ENCODE peak calls at places on chromosome 19, in six cellular contexts. E is cardiac muscle cell, O is cardiac fibroblast, J is fibroblast of lung, S is Calu3, V is osteoblast. K is an unnamed sample.

GRCh38 chr19:7255119-7255518 is 39.1 kb downstream of the INSR start:
- DNase-seq in J (no peak), E (no peak), V (no peak), O (no peak), S (no peak), K (no peak)

GRCh38 chr19:5907216-5907615 is 2.5 kb downstream of the VMAC start:
- DNase-seq in O (no peak), E (no peak), V (no peak), S (no peak), J (no peak), K (no peak)

GRCh38 chr19:6210721-6211600 is 68.8 kb downstream of the MLLT1 start:
- DNase-seq in O (no peak), V (peak; percentile 77), E (no peak), J (no peak), S (no peak), K (no peak)

GRCh38 chr19:14472202-14472961 is 2.8 kb downstream of the PTGER1 start:
- DNase-seq in E (peak; percentile 79), V (peak; percentile 99), S (peak; percentile 69), O (peak; percentile 67), J (no peak), K (peak; percentile 38)

GRCh38 chr19:45972944-45973525 is 630 bp downstream of the NOVA2 start:
- DNase-seq in J (no peak), V (peak; percentile 63), S (no peak), E (no peak), O (no peak), K (no peak)

GRCh38 chr19:30323904-30324303 is 48.3 kb upstream of the ZNF536 start:
- DNase-seq in J (no peak), O (no peak), E (no peak), V (no peak), S (no peak), K (no peak)

GRCh38 chr19:29663861-29664752 is 1.2 kb upstream of the PLEKHF1 start:
- DNase-seq in S (no peak), J (peak; percentile 56), O (no peak), E (no peak), V (peak; percentile 72), K (no peak)

GRCh38 chr19:40163541-40164129 is 27.6 kb upstream of the MAP3K10 start:
- DNase-seq in O (no peak), E (no peak), S (no peak), V (no peak), J (no peak), K (no peak)

GRCh38 chr19:7413629-7414028 is 64.9 kb downstream of the ARHGEF18 start:
- DNase-seq in J (no peak), E (no peak), O (no peak), S (no peak), V (no peak), K (no peak)

GRCh38 chr19:47518139-47518538 is 3.3 kb upstream of the NAPA start:
- DNase-seq in E (no peak), O (no peak), S (no peak), V (peak; percentile 74), J (peak; percentile 49), K (no peak)

GRCh38 chr19:48033604-48034003 is 10.3 kb downstream of the CABP5 start:
- DNase-seq in S (no peak), J (no peak), O (no peak), V (no peak), E (no peak), K (no peak)

GRCh38 chr19:49224856-49225255 is 67.3 kb downstream of the TRPM4 start:
- DNase-seq in J (peak; percentile 43), S (peak; percentile 86), V (no peak), E (peak; percentile 78), O (peak; percentile 74), K (no peak)

GRCh38 chr19:57241181-57241580 is 749 bp downstream of the ZNF805 start:
- DNase-seq in J (peak; percentile 43), O (peak; percentile 30), S (no peak), E (peak; percentile 37), V (peak; percentile 92), K (no peak)

GRCh38 chr19:1076951-1077350 is 10.0 kb downstream of the ARHGAP45 start:
- DNase-seq in V (peak; percentile 97), S (no peak), O (no peak), J (no peak), E (no peak), K (no peak)

GRCh38 chr19:58335630-58336029 is 8.8 kb downstream of the ZSCAN22 start:
- DNase-seq in O (no peak), V (no peak), E (no peak), S (no peak), J (no peak), K (no peak)

GRCh38 chr19:13633109-13633508 is 126.8 kb upstream of the CACNA1A start:
- DNase-seq in S (peak; percentile 41), V (peak; percentile 54), J (peak; percentile 48), O (peak; percentile 16), E (peak; percentile 31), K (no peak)

GRCh38 chr19:48906324-48906723 is 6.2 kb downstream of the NUCB1 start:
- DNase-seq in S (no peak), V (no peak), O (no peak), E (no peak), J (no peak), K (no peak)

GRCh38 chr19:48506138-48506733 is 5.4 kb downstream of the LMTK3 start:
- DNase-seq in O (peak; percentile 71), E (no peak), V (peak; percentile 92), S (no peak), J (peak; percentile 33), K (no peak)

GRCh38 chr19:49119411-49120324 is at the start of gene PPFIA3:
- DNase-seq in V (peak; percentile 98), E (peak; percentile 91), S (peak; percentile 73), O (peak; percentile 59), J (peak; percentile 60), K (peak; percentile 41)

GRCh38 chr19:52566588-52566987 is 3.5 kb upstream of the ZNF701 start:
- DNase-seq in S (no peak), V (no peak), O (peak; percentile 86), J (peak; percentile 60), E (no peak), K (no peak)

GRCh38 chr19:38266981-38267597 is 2.7 kb downstream of the SPINT2 start:
- DNase-seq in J (peak; percentile 73), O (peak; percentile 52), V (peak; percentile 94), E (no peak), S (peak; percentile 38), K (no peak)

DNA sequence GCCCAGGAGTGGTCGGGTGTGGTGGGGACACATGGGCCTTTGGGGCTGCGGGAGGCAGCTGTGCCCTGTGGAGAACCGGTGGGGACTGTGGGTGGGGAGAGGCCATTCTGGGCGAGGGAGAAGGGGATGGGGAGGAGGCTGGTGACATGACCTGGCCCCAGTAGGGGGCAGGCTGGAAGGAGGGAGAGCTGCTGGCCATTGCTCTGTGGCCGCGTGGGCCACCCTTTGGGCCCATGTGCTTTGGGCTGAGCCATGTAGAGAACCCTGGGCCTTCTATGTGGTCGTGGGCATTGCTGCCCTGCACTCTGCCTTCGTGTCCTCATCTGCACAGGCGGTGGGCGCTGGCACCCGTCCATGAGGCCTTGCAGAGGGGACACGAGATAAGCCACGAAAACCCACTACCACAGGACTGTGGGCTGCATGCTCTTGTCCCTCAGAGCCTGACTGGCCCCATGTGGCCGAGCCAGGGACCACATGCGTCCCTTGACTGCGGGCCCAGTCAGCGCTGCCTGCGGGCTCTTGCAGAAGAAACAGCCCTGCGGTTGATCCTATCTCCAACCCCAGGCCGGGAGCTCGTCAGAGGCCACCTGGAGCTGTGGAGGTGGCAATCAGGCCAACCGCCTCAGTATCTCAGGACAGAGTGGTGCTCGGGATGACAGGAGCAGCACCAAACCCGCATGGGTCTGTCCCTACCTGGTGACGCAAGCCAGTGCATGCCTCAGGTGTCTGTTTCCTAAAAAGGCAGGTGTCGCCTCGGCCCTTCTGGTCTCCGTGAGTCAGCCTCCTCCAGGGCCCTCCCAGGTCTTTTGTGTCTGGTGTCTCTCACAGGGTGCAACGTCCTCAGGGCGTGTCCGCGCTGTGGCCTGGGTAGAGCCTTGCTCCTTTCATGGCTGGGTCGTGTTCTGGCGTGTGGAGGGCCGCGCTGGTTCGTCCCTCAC is 14.3 kb downstream of the FZR1 start:
- DNase-seq in V (no peak), J (no peak), S (no peak), O (no peak), E (peak; percentile 13), K (no peak)
- TF ChIP-seq CTCF in V (no peak), J (no peak), S (no peak), O (no peak), E (no peak), K (no peak)

DNA sequence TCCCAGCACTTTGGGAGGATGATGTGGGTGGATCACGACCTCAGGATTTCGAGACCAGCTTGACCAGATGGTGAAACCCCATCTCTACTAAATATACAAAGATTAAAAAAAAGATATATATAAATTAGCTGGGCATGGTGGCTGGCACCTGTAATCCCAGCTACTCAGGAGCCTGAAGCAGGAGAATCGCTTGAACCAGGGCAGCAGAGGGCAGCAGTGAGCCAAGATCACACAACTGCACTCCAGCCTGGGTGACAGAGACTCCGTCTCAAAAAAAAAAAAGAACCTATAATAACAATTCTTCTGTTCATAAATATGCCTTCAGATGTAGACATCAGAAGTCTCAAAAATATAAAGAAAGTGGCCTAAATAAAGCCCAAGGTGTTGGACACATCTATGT is 7.6 kb downstream of the ZNF737 start:
- DNase-seq in S (no peak), O (no peak), V (no peak), J (no peak), E (no peak), K (no peak)
- TF ChIP-seq CTCF in S (no peak), O (no peak), V (no peak), J (no peak), E (no peak), K (no peak)

DNA sequence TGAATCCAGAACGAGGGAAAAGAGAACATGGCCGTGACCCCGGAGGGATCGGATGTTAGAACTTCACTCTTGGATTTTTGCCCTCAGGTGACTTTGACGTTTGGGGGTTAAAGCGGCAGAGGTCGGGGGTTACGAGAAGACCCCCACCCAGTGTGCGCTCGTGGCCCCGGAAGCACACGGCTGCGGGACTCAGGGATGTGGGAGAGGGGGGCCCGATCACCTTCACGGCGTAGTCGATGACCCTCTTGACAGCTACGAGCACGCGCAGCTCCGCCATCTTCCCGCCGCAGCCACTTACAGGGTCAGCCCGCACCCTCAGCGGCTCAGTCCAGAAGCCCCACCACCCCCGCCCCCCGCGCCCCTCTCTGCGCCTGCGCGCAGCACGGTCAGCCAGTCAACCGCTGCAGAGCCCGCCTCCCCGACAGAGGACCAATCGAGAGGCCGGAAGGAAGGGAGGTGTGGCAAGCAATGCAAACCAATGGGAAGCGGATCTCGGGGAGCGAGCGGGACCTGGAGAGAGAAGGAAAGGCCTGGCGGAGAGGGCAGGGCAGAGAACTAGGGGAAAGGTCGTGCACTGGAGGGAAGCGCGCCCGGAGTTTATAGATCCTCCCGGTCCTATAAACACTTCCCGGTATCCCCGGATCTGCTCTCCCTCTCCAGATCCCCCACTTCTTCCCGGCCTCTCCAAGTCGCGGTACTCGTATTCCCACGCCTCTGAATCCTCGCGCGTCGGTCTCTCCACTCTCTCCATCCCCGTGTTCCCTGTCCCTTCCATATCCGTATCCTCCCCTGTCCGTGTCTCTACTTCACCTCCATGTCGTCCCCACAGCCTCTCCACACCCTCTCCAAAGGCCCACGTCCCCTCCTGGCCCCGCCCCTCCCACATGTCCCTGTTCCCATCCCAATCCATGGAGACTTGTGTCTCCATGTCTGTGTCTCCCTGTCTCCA is at the start of gene ETFB:
- DNase-seq in V (peak; percentile 99), J (peak; percentile 95), O (peak; percentile 98), E (peak; percentile 99), S (peak; percentile 99), K (peak; percentile 98)
- TF ChIP-seq CTCF in V (no peak), J (no peak), O (no peak), E (no peak), S (no peak), K (peak; percentile 33)

DNA sequence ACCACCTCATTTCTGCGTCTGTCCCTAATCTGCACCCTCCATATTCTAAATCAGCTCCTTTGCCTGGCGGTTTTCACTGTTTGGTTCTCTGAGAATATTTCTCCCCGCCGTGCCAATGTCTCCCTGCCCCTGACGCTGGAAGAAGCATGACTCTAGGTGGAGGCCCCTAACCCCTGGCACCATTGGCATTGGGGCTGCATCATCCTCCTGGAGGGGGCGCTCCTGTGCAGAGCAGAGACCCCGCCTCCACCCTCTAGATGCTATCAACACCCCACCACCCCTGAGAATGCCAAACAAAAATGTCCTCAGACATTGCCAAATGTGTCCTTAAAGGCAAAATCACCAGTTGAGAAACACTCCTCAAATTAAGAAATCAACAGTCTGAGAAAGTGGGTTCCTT is 6.5 kb downstream of the ZSCAN5B start:
- DNase-seq in V (no peak), O (no peak), S (no peak), J (no peak), E (no peak), K (no peak)
- TF ChIP-seq CTCF in V (no peak), O (no peak), S (no peak), J (no peak), E (no peak), K (no peak)

K was measured in tibial nerve.